ENCODE peak calls at places on chromosomes 5 and 9, in six cellular contexts. U is spleen, Y is A549, I is GM23338, Z is gastrocnemius medialis, S is Peyer's patch. K is an unnamed sample. For H3K4me1, the result is how much of the 10 kb centered on the place peaks cover.

GRCh38 chr9:71285191-71285656 is 163.8 kb upstream of the TRPM3 start:
- DNase-seq in Y (peak), U (no peak), Z (no peak), I (peak), S (peak), K (peak)

GRCh38 chr5:92838253-92838652 is 742.8 kb downstream of the NR2F1-AS1 start:
- DNase-seq in Z (no peak), Y (peak), I (peak), U (no peak), S (no peak), K (no peak)

GRCh38 chr9:126860077-126860756 is at the start of gene ZBTB34:
- DNase-seq in S (peak), Y (peak), I (peak), U (peak), Z (peak), K (peak)

GRCh38 chr5:71762826-71763225 is 43.8 kb downstream of the CARTPT start:
- DNase-seq in Y (no peak), I (no peak), Z (no peak), U (no peak), S (no peak), K (no peak)

GRCh38 chr9:112757300-112757883 is 6.8 kb downstream of the SNX30 start:
- DNase-seq in Z (no peak), I (no peak), U (no peak), Y (no peak), S (no peak), K (no peak)

GRCh38 chr5:133938039-133938821 is 30.2 kb downstream of the C5orf15 start:
- DNase-seq in U (no peak), Z (no peak), Y (no peak), S (no peak), I (no peak), K (no peak)

GRCh38 chr5:32531885-32532520 is 53.4 kb upstream of the SUB1 start:
- DNase-seq in I (peak), Z (no peak), U (no peak), S (no peak), Y (peak), K (no peak)

GRCh38 chr5:38208782-38209378 is 49.5 kb upstream of the EGFLAM start:
- DNase-seq in U (no peak), Y (peak), I (peak), Z (no peak), S (no peak), K (peak)

GRCh38 chr5:136598901-136599300 is 233.6 kb upstream of the TRPC7 start:
- DNase-seq in I (no peak), S (no peak), Y (no peak), U (no peak), Z (no peak), K (no peak)

GRCh38 chr9:14170973-14171596 is 142.9 kb downstream of the NFIB start:
- DNase-seq in Y (peak), I (no peak), U (no peak), Z (no peak), S (no peak), K (no peak)

GRCh38 chr5:85921590-85921989 is 696.2 kb upstream of the COX7C start:
- DNase-seq in Z (no peak), I (peak), U (no peak), S (no peak), Y (peak), K (peak)

GRCh38 chr5:131163315-131164119 is 1.5 kb downstream of the HINT1 start:
- DNase-seq in I (no peak), U (no peak), Y (peak), Z (no peak), S (no peak), K (no peak)

GRCh38 chr9:110996436-110997224 is 41.6 kb downstream of the LPAR1 start:
- DNase-seq in I (no peak), Z (peak), Y (no peak), U (no peak), S (peak), K (no peak)

GRCh38 chr5:180001136-180001535 is 70.4 kb downstream of the RNF130 start:
- DNase-seq in U (no peak), S (no peak), Z (no peak), I (no peak), Y (no peak), K (no peak)

GRCh38 chr5:111043712-111044506 is 27.6 kb upstream of the TSLP start:
- DNase-seq in Y (no peak), S (no peak), U (no peak), Z (no peak), I (peak), K (peak)

GRCh38 chr5:74632947-74633356 is 7.6 kb downstream of the ENC1 start:
- DNase-seq in Y (peak), I (no peak), Z (no peak), S (no peak), U (no peak), K (no peak)

GRCh38 chr5:94691947-94692346 is 73.5 kb downstream of the SLF1 start:
- DNase-seq in I (no peak), U (no peak), Z (no peak), S (no peak), Y (peak), K (peak)

DNA sequence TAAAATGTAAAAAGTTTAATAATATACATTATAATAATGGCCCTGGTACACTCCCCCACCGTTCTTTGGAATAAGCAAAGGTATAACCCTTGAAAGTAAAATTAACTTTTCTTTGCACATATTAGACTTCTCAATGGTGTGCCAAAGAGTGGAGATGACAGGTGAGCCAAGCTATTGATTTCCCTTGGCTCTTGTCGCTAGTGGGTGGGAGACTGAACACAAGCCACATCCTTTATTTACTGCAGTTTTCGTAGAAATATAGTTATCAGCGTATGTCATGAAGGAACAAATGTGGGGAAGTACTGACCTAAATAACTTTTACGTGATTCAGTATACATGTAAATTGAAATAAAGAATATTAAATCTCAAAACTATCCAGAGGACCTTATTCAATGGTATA is 549.3 kb downstream of the RAB3C start:
- DNase-seq in Z (no peak), Y (no peak), I (no peak), U (no peak), S (no peak), K (no peak)
- H3K4me1 ChIP-seq in Z (under half), Y (half or more), I (under half), U (under half), S (under half), K (under half)

GRCh38 chr9:90914196-90914595 is 112.6 kb downstream of the SYK start:
- DNase-seq in U (peak), Y (no peak), Z (no peak), S (no peak), I (no peak), K (no peak)

GRCh38 chr9:90914868-90915483 is 113.4 kb downstream of the SYK start:
- DNase-seq in Z (peak), Y (peak), U (peak), I (peak), S (peak), K (peak)

GRCh38 chr9:90915693-90916092 is 114.1 kb downstream of the SYK start:
- DNase-seq in Y (peak), I (peak), S (peak), U (peak), Z (no peak), K (peak)

GRCh38 chr9:90919883-90920282 is 118.3 kb downstream of the SYK start:
- DNase-seq in S (no peak), U (no peak), Y (no peak), I (no peak), Z (peak), K (no peak)

GRCh38 chr9:90916147-90916734 is 114.6 kb downstream of the SYK start:
- DNase-seq in U (no peak), Z (no peak), I (no peak), S (no peak), Y (no peak), K (no peak)
- TF ChIP-seq CTCF in U (no peak), Z (no peak), I (no peak), S (no peak), Y (no peak), K (no peak)

GRCh38 chr5:139524932-139525585 is 36.1 kb upstream of the UBE2D2 start:
- DNase-seq in Y (no peak), I (no peak), U (peak), Z (no peak), S (no peak), K (no peak)
- H3K4me3 ChIP-seq in Y (no peak), I (peak), U (no peak), Z (no peak), S (no peak), K (no peak)

DNA sequence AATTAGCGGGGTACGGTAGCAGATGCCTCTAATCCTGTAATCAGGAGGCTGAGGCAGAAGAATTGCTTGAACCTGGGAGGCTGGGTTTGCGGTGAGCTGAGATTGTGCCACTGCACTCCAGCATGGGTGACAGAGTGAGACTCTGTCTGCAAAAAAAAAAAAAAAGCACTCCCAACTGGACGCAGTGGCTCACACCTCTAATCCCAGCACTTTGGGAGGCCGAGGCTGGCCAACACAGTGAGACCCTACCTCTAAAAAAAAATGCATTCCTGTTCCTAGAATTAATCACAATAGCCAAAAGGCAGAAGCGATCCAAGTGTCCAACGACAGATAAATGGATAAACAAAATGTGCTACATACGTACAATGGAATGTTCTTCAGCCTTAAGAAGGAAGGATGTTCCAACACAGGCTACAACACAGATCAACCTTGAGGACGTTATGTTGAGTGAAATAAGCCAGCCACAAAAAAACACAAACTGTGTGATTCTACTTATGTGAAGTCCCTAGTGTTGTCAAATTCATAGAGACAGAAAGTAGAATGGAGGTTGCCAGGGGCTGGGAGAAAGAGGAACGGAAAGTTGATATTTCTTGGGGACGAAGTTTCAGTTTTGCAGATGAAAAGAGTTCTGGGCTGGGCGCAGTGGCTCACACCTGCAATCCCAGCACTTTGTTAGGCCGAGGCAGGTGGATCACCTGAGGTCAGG is 13.8 kb downstream of the FAM78A start:
- DNase-seq in Y (no peak), U (no peak), S (peak), Z (no peak), I (no peak), K (no peak)
- H3K4me1 ChIP-seq in Y (under half), U (half or more), S (under half), Z (under half), I (under half), K (under half)

DNA sequence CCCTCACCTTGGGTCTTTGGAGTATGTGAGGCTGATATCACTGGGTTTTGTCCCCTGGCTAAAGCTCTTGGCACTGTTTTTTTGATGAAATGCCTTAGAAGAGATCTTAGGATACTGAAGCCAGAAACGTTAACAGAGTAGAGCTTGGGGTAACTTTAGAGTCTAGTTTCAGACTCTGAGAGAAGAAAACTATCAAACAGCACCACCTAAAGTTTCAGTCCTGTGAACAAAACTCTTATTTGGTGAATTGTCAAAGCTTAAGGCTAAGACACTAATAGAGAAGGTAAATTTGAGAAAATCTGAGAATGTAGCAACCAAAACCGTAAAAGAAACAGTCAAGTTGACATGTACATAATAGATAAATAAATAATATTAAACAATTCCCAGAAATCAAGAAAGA is 111.7 kb upstream of the PUM3 start:
- DNase-seq in I (peak), U (no peak), S (no peak), Z (no peak), Y (no peak), K (no peak)
- TF ChIP-seq CTCF in I (no peak), U (no peak), S (no peak), Z (no peak), Y (no peak), K (no peak)

GRCh38 chr5:96218653-96219052 is 214.4 kb downstream of the PCSK1 start:
- DNase-seq in Z (no peak), I (no peak), Y (no peak), U (no peak), S (no peak), K (no peak)

GRCh38 chr5:96219580-96220281 is 213.3 kb downstream of the PCSK1 start:
- DNase-seq in I (no peak), Y (peak), Z (no peak), U (no peak), S (no peak), K (no peak)

GRCh38 chr5:96222129-96222528 is 210.9 kb downstream of the PCSK1 start:
- DNase-seq in I (no peak), Z (no peak), Y (no peak), U (no peak), S (no peak), K (no peak)

GRCh38 chr5:96220610-96221390 is 212.2 kb downstream of the PCSK1 start:
- DNase-seq in Y (no peak), S (no peak), U (no peak), I (no peak), Z (no peak), K (no peak)
- H3K4me3 ChIP-seq in Y (no peak), S (no peak), U (no peak), I (no peak), Z (no peak), K (no peak)

GRCh38 chr5:62576570-62577172 is 1.9 kb upstream of the LRRC70 start:
- DNase-seq in Z (no peak), U (no peak), S (no peak), I (no peak), Y (no peak), K (no peak)

GRCh38 chr5:62575556-62575955 is 3.1 kb upstream of the LRRC70 start:
- DNase-seq in U (no peak), S (no peak), I (no peak), Z (no peak), Y (no peak), K (no peak)

GRCh38 chr5:62577488-62577887 is 1.1 kb upstream of the LRRC70 start:
- DNase-seq in Z (no peak), S (no peak), U (no peak), Y (no peak), I (no peak), K (no peak)

GRCh38 chr5:62579761-62580160 is 1.1 kb downstream of the LRRC70 start:
- DNase-seq in Y (no peak), Z (no peak), U (no peak), I (no peak), S (no peak), K (no peak)

DNA sequence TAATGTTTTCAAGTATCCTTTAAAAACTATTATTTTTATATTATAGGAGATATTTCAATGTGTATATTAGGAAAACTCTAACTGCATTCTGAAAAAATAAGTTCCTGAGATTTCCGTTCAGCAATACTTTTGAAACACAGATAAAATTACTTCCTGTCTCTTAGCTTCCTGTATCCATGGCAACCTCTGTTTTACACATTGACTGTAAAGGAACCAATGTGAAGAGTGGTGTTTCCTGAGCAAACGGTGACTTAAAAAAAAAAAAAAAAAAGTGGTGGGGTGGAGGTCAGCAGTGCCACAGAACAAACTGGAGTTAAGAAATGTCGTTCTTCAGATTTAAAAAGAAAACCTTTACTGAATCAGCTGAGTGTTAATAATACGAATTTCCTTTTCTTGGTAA is at the start of gene LRRC70:
- DNase-seq in Y (peak), Z (no peak), S (no peak), U (no peak), I (peak), K (no peak)
- H3K4me1 ChIP-seq in Y (under half), Z (under half), S (under half), U (under half), I (under half), K (under half)

DNA sequence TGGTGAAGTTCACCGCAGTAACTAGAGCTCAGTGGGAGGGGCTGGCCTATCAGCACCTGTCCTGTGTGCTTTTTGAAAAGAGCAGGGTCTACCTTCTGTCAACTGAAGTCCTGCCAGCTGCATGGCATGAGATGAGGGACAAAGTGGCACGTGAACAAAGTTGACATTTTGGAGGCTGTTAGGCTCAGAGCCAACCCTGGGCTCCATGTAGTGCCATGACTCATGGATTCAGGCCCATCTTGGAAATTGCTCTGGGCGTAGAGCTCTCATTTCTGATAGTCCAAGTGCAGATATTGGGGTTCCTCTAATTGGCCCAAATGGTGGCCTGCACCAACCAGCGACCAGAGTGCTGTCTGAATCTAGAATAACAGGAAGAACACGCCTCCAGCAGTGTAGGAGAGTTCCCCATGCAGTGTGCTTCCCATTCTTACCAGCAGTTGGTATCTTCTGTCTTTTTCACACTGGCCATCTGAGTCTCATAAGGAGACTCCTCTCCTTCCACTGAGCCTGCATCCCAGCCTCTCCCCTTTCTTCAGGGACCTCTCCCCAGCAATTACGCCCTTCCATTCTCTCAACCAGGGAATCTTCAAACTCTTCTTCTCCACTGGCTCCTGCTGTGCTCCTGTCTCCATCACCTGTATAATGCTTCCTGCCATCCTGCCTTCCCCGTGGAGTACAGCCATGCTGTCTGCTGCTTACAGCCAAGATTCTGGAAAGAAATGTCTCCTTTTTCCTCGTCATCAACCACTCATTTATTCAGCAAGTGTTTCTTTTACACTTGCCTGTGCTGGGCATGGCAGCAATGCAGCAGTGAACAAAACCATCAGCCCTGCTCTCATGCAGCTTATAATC is 30.4 kb downstream of the IRF1 start:
- DNase-seq in S (peak), Z (no peak), I (no peak), Y (no peak), U (peak), K (no peak)
- TF ChIP-seq CTCF in S (peak), Z (no peak), I (no peak), Y (no peak), U (peak), K (peak)

GRCh38 chr5:64691333-64691732 is 1.0 kb downstream of the SHISAL2B start:
- DNase-seq in S (no peak), U (no peak), I (peak), Z (no peak), Y (peak), K (no peak)

GRCh38 chr5:64693636-64694035 is 3.3 kb downstream of the SHISAL2B start:
- DNase-seq in I (no peak), Y (no peak), Z (no peak), S (no peak), U (no peak), K (no peak)

GRCh38 chr5:64688965-64689364 is 1.3 kb upstream of the SHISAL2B start:
- DNase-seq in Z (no peak), U (no peak), I (no peak), S (no peak), Y (no peak), K (no peak)

GRCh38 chr5:64690417-64691151 is at the start of gene SHISAL2B:
- DNase-seq in S (no peak), U (peak), Z (no peak), Y (peak), I (peak), K (peak)

GRCh38 chr5:64690104-64690416 is 243 bp upstream of the SHISAL2B start:
- DNase-seq in I (no peak), U (no peak), Y (no peak), Z (no peak), S (no peak), K (no peak)
- H3K4me3 ChIP-seq in I (peak), U (no peak), Y (peak), Z (peak), S (peak), K (no peak)

GRCh38 chr9:121637441-121638222 is 13.8 kb upstream of the DAB2IP start:
- DNase-seq in S (no peak), U (no peak), I (no peak), Y (no peak), Z (no peak), K (peak)
- H3K4me1 ChIP-seq in S (under half), U (under half), I (under half), Y (under half), Z (half or more), K (under half)